ENCODE peak calls at places on chromosomes 6 and 20, in ten cellular contexts. T is stimulated activated CD8-positive, alpha-beta memory T cell treated with anti-CD3 and anti-CD28 coated beads, Interleukin-15, amount 100 ng/mL, for 1 hour; I is T-helper 2 cell; H is activated T-helper 1 cell treated with anti-CD3 and anti-CD28 coated beads, Interleukin-12 subunit alpha, Interleukin-12 subunit beta, Interleukin-2, Interleukin-4 antibody, amounts not matched to agents 30 ng/mL and 10 ng/mL and 1 ng/mL, durations not matched to agents 14 hours and 24 hours and 36 hours; Z is effector CD4-positive, alpha-beta T cell; R is HTR-8/SVneo; X is CD4-positive, alpha-beta T cell; F is stimulated activated CD4-positive, alpha-beta T cell treated with anti-CD3 and anti-CD28 coated beads, Interleukin-1b, Interleukin-23, amount 100 ng/mL, for 24 hours; N is CMK; C is EH. S is an unnamed sample.

GRCh38 chr20:62499758-62500236 is 24.0 kb upstream of the GATA5 start:
- DNase-seq in T (no peak), I (no peak), H (no peak), Z (no peak), R (no peak), X (no peak), F (no peak), N (no peak), C (no peak), S (no peak)

GRCh38 chr6:45626087-45626891 is 248.6 kb upstream of the SUPT3H start:
- DNase-seq in T (no peak), I (no peak), H (no peak), Z (no peak), R (peak; percentile 33), X (no peak), F (peak; percentile 9), N (no peak), C (peak; percentile 87), S (peak; percentile 90)

GRCh38 chr6:70108230-70108629 is 194.7 kb downstream of the COL9A1 start:
- DNase-seq in T (no peak), I (no peak), H (no peak), Z (no peak), R (peak; percentile 6), X (no peak), F (no peak), N (peak; percentile 4), C (peak; percentile 44), S (peak; percentile 39)

GRCh38 chr6:20687494-20687893 is 153.2 kb downstream of the CDKAL1 start:
- DNase-seq in T (no peak), I (no peak), H (no peak), Z (no peak), R (no peak), X (no peak), F (no peak), N (no peak), C (no peak), S (no peak)

GRCh38 chr20:52614036-52614863 is 357.9 kb upstream of the TSHZ2 start:
- DNase-seq in T (no peak), I (no peak), H (no peak), Z (no peak), R (no peak), X (no peak), F (no peak), N (no peak), C (no peak), S (no peak)

GRCh38 chr6:137804647-137805046 is 62.4 kb upstream of the TNFAIP3 start:
- DNase-seq in T (no peak), I (no peak), H (no peak), Z (no peak), R (no peak), X (no peak), F (no peak), N (no peak), C (no peak), S (peak; percentile 32)

GRCh38 chr20:33910056-33910455 is 83.7 kb upstream of the RALY start:
- DNase-seq in T (no peak), I (no peak), H (no peak), Z (no peak), R (no peak), X (no peak), F (no peak), N (no peak), C (peak; percentile 87), S (peak; percentile 84)

GRCh38 chr20:46168438-46168837 is 50.3 kb downstream of the CD40 start:
- DNase-seq in T (no peak), I (no peak), H (no peak), Z (no peak), R (no peak), X (no peak), F (no peak), N (no peak), C (no peak), S (no peak)

GRCh38 chr6:83417880-83418663 is 12.8 kb downstream of the ME1 start:
- DNase-seq in T (no peak), I (no peak), H (no peak), Z (no peak), R (peak; percentile 32), X (no peak), F (no peak), N (no peak), C (peak; percentile 58), S (peak; percentile 76)

GRCh38 chr6:109454483-109455160 is 950 bp downstream of the MICAL1 start:
- DNase-seq in T (peak; percentile 41), I (peak; percentile 68), H (peak; percentile 58), Z (peak; percentile 71), R (peak; percentile 25), X (peak; percentile 63), F (peak; percentile 44), N (peak; percentile 21), C (no peak), S (peak; percentile 31)

GRCh38 chr6:89999154-89999553 is 104.9 kb downstream of the GJA10 start:
- DNase-seq in T (no peak), I (no peak), H (no peak), Z (no peak), R (no peak), X (no peak), F (no peak), N (no peak), C (peak; percentile 49), S (no peak)

GRCh38 chr20:46261456-46262253 is 46.6 kb downstream of the CDH22 start:
- DNase-seq in T (no peak), I (no peak), H (no peak), Z (no peak), R (no peak), X (no peak), F (no peak), N (no peak), C (no peak), S (no peak)

GRCh38 chr6:39068391-39068790 is 19.8 kb downstream of the GLP1R start:
- DNase-seq in T (no peak), I (no peak), H (no peak), Z (no peak), R (no peak), X (no peak), F (no peak), N (no peak), C (no peak), S (no peak)

GRCh38 chr6:107330190-107330589 is 129.2 kb downstream of the PDSS2 start:
- DNase-seq in T (no peak), I (no peak), H (no peak), Z (no peak), R (no peak), X (no peak), F (no peak), N (no peak), C (no peak), S (peak; percentile 41)

GRCh38 chr6:42028234-42029061 is 21.9 kb upstream of the TAF8 start:
- DNase-seq in T (no peak), I (no peak), H (no peak), Z (no peak), R (peak; percentile 53), X (no peak), F (no peak), N (peak; percentile 85), C (peak; percentile 70), S (peak; percentile 94)

GRCh38 chr6:147738516-147739187 is 230.2 kb downstream of the SAMD5 start:
- DNase-seq in T (no peak), I (no peak), H (no peak), Z (no peak), R (no peak), X (no peak), F (no peak), N (no peak), C (peak; percentile 16), S (peak; percentile 63)

GRCh38 chr6:43456737-43457126 is 1.4 kb upstream of the DLK2 start:
- DNase-seq in T (no peak), I (no peak), H (no peak), Z (no peak), R (no peak), X (no peak), F (no peak), N (no peak), C (no peak), S (no peak)

GRCh38 chr6:5761370-5761769 is 245.4 kb downstream of the NRN1 start:
- DNase-seq in T (no peak), I (no peak), H (no peak), Z (no peak), R (no peak), X (no peak), F (no peak), N (no peak), C (no peak), S (peak; percentile 12)

GRCh38 chr6:85261250-85261649 is 188.6 kb upstream of the NT5E start:
- DNase-seq in T (no peak), I (no peak), H (no peak), Z (no peak), R (no peak), X (no peak), F (no peak), N (no peak), C (no peak), S (no peak)

GRCh38 chr6:169931223-169931760 is 179.9 kb downstream of the ERMARD start:
- DNase-seq in T (no peak), I (no peak), H (no peak), Z (no peak), R (no peak), X (no peak), F (no peak), N (no peak), C (no peak), S (no peak)

GRCh38 chr6:40146902-40147301 is 212.6 kb upstream of the MOCS1 start:
- DNase-seq in T (no peak), I (no peak), H (no peak), Z (no peak), R (no peak), X (no peak), F (no peak), N (no peak), C (no peak), S (no peak)

GRCh38 chr6:42158631-42159030 is 14.5 kb upstream of the GUCA1A start:
- DNase-seq in T (no peak), I (no peak), H (no peak), Z (no peak), R (no peak), X (no peak), F (no peak), N (no peak), C (no peak), S (no peak)

GRCh38 chr6:39952170-39952569 is 17.9 kb upstream of the MOCS1 start:
- DNase-seq in T (no peak), I (no peak), H (no peak), Z (no peak), R (no peak), X (no peak), F (no peak), N (no peak), C (peak; percentile 60), S (peak; percentile 18)

GRCh38 chr20:57870597-57871236 is 160.9 kb upstream of the PMEPA1 start:
- DNase-seq in T (no peak), I (no peak), H (no peak), Z (no peak), R (no peak), X (no peak), F (no peak), N (no peak), C (no peak), S (no peak)

GRCh38 chr20:21303061-21303871 is at the start of gene XRN2:
- DNase-seq in T (peak; percentile 89), I (peak; percentile 93), H (peak; percentile 93), Z (peak; percentile 95), R (peak; percentile 91), X (peak; percentile 94), F (peak; percentile 94), N (peak; percentile 81), C (peak; percentile 94), S (peak; percentile 96)

GRCh38 chr6:145963216-145964068 is 716 bp downstream of the SHPRH start:
- DNase-seq in T (peak; percentile 0), I (peak; percentile 31), H (peak; percentile 19), Z (peak; percentile 23), R (peak; percentile 9), X (peak; percentile 16), F (peak; percentile 11), N (no peak), C (peak; percentile 60), S (peak; percentile 63)

GRCh38 chr20:60131375-60131774 is 173.2 kb downstream of the CDH26 start:
- DNase-seq in T (no peak), I (no peak), H (no peak), Z (no peak), R (no peak), X (no peak), F (no peak), N (no peak), C (no peak), S (no peak)

GRCh38 chr6:17064975-17065374 is 36.9 kb upstream of the STMND1 start:
- DNase-seq in T (no peak), I (no peak), H (no peak), Z (no peak), R (no peak), X (no peak), F (no peak), N (no peak), C (peak; percentile 57), S (no peak)